ENCODE peak calls at places on chromosomes 3 and 15, in ten cellular contexts. One of them, this sample, is unnamed.
A peak's percentile ranks its signal among the peaks of the same experiment; 100 is the strongest.

GRCh38 chr15:63156708-63157065 is 590 bp downstream of the RPS27L start:
- DNase-seq in HS-5: no peak
- DNase-seq in neural progenitor cell: peak; percentile 45
- DNase-seq in T-helper 2 cell: peak; percentile 4
- DNase-seq in NCI-H460: peak; percentile 13
- DNase-seq in AG04449: no peak
- DNase-seq in A172: peak; percentile 49
- DNase-seq in astrocyte of the spinal cord: peak; percentile 48
- DNase-seq in thoracic aorta: no peak
- DNase-seq in iris pigment epithelial cell: peak; percentile 68
- DNase-seq in this sample: no peak

GRCh38 chr3:186882881-186883685 is 40.6 kb downstream of the ADIPOQ start:
- DNase-seq in AG04449: peak; percentile 33
- DNase-seq in T-helper 2 cell: no peak
- DNase-seq in iris pigment epithelial cell: peak; percentile 89
- DNase-seq in neural progenitor cell: no peak
- DNase-seq in thoracic aorta: no peak
- DNase-seq in HS-5: peak; percentile 80
- DNase-seq in NCI-H460: peak; percentile 67
- DNase-seq in A172: peak; percentile 94
- DNase-seq in astrocyte of the spinal cord: peak; percentile 72
- DNase-seq in this sample: no peak

GRCh38 chr15:29377141-29377540 is 107.5 kb upstream of the NSMCE3 start:
- DNase-seq in iris pigment epithelial cell: no peak
- DNase-seq in NCI-H460: no peak
- DNase-seq in thoracic aorta: no peak
- DNase-seq in A172: no peak
- DNase-seq in HS-5: no peak
- DNase-seq in T-helper 2 cell: no peak
- DNase-seq in AG04449: no peak
- DNase-seq in neural progenitor cell: no peak
- DNase-seq in astrocyte of the spinal cord: no peak
- DNase-seq in this sample: no peak

GRCh38 chr15:58980351-58980939 is 7.0 kb upstream of the RNF111 start:
- DNase-seq in iris pigment epithelial cell: peak; percentile 45
- DNase-seq in thoracic aorta: no peak
- DNase-seq in NCI-H460: peak; percentile 27
- DNase-seq in AG04449: no peak
- DNase-seq in T-helper 2 cell: no peak
- DNase-seq in HS-5: no peak
- DNase-seq in neural progenitor cell: peak; percentile 14
- DNase-seq in A172: peak; percentile 12
- DNase-seq in astrocyte of the spinal cord: peak; percentile 59
- DNase-seq in this sample: peak; percentile 35

GRCh38 chr3:21894459-21895083 is 143.6 kb upstream of the ZNF385D start:
- DNase-seq in A172: no peak
- DNase-seq in HS-5: peak; percentile 11
- DNase-seq in T-helper 2 cell: no peak
- DNase-seq in iris pigment epithelial cell: peak; percentile 35
- DNase-seq in NCI-H460: peak; percentile 6
- DNase-seq in astrocyte of the spinal cord: peak; percentile 59
- DNase-seq in AG04449: no peak
- DNase-seq in thoracic aorta: no peak
- DNase-seq in neural progenitor cell: peak; percentile 20
- DNase-seq in this sample: peak; percentile 35

GRCh38 chr3:72205297-72205696 is 420.3 kb upstream of the PROK2 start:
- DNase-seq in A172: no peak
- DNase-seq in astrocyte of the spinal cord: no peak
- DNase-seq in iris pigment epithelial cell: no peak
- DNase-seq in NCI-H460: no peak
- DNase-seq in neural progenitor cell: no peak
- DNase-seq in T-helper 2 cell: no peak
- DNase-seq in AG04449: no peak
- DNase-seq in HS-5: no peak
- DNase-seq in thoracic aorta: no peak
- DNase-seq in this sample: no peak

GRCh38 chr3:196193738-196194541 is 17.3 kb downstream of the ZDHHC19 start:
- DNase-seq in neural progenitor cell: no peak
- DNase-seq in AG04449: no peak
- DNase-seq in astrocyte of the spinal cord: no peak
- DNase-seq in A172: no peak
- DNase-seq in thoracic aorta: no peak
- DNase-seq in T-helper 2 cell: no peak
- DNase-seq in iris pigment epithelial cell: no peak
- DNase-seq in HS-5: no peak
- DNase-seq in NCI-H460: no peak
- DNase-seq in this sample: no peak

GRCh38 chr3:109563149-109563548 is 225.8 kb upstream of the DPPA4 start:
- DNase-seq in AG04449: no peak
- DNase-seq in thoracic aorta: no peak
- DNase-seq in T-helper 2 cell: no peak
- DNase-seq in HS-5: no peak
- DNase-seq in NCI-H460: no peak
- DNase-seq in astrocyte of the spinal cord: no peak
- DNase-seq in A172: no peak
- DNase-seq in iris pigment epithelial cell: no peak
- DNase-seq in neural progenitor cell: no peak
- DNase-seq in this sample: no peak

GRCh38 chr15:90594297-90594696 is 64.6 kb downstream of the CRTC3 start:
- DNase-seq in astrocyte of the spinal cord: no peak
- DNase-seq in iris pigment epithelial cell: no peak
- DNase-seq in AG04449: no peak
- DNase-seq in NCI-H460: peak; percentile 95
- DNase-seq in T-helper 2 cell: peak; percentile 70
- DNase-seq in HS-5: no peak
- DNase-seq in A172: peak; percentile 11
- DNase-seq in neural progenitor cell: no peak
- DNase-seq in thoracic aorta: peak; percentile 93
- DNase-seq in this sample: no peak

GRCh38 chr15:52642386-52643361 is 36.5 kb downstream of the ATOSA start:
- DNase-seq in thoracic aorta: no peak
- DNase-seq in NCI-H460: no peak
- DNase-seq in T-helper 2 cell: no peak
- DNase-seq in A172: peak; percentile 55
- DNase-seq in iris pigment epithelial cell: peak; percentile 72
- DNase-seq in HS-5: peak; percentile 54
- DNase-seq in astrocyte of the spinal cord: peak; percentile 80
- DNase-seq in AG04449: peak; percentile 57
- DNase-seq in neural progenitor cell: no peak
- DNase-seq in this sample: peak; percentile 73

GRCh38 chr3:113241292-113242033 is 30.1 kb downstream of the BOC start:
- DNase-seq in AG04449: no peak
- DNase-seq in iris pigment epithelial cell: peak; percentile 19
- DNase-seq in thoracic aorta: no peak
- DNase-seq in T-helper 2 cell: no peak
- DNase-seq in A172: peak; percentile 65
- DNase-seq in HS-5: no peak
- DNase-seq in astrocyte of the spinal cord: peak; percentile 73
- DNase-seq in neural progenitor cell: peak; percentile 75
- DNase-seq in NCI-H460: no peak
- DNase-seq in this sample: no peak

GRCh38 chr3:195004512-195005250 is 266.3 kb downstream of the XXYLT1 start:
- DNase-seq in NCI-H460: no peak
- DNase-seq in A172: no peak
- DNase-seq in neural progenitor cell: no peak
- DNase-seq in T-helper 2 cell: no peak
- DNase-seq in iris pigment epithelial cell: no peak
- DNase-seq in HS-5: no peak
- DNase-seq in AG04449: no peak
- DNase-seq in astrocyte of the spinal cord: no peak
- DNase-seq in thoracic aorta: no peak
- DNase-seq in this sample: no peak

GRCh38 chr15:72998226-72998625 is 54.0 kb upstream of the NEO1 start:
- DNase-seq in HS-5: no peak
- DNase-seq in A172: no peak
- DNase-seq in neural progenitor cell: no peak
- DNase-seq in AG04449: no peak
- DNase-seq in iris pigment epithelial cell: no peak
- DNase-seq in T-helper 2 cell: no peak
- DNase-seq in NCI-H460: no peak
- DNase-seq in thoracic aorta: no peak
- DNase-seq in astrocyte of the spinal cord: no peak
- DNase-seq in this sample: no peak

GRCh38 chr3:195246608-195247007 is 24.4 kb downstream of the XXYLT1 start:
- DNase-seq in A172: no peak
- DNase-seq in iris pigment epithelial cell: no peak
- DNase-seq in AG04449: no peak
- DNase-seq in NCI-H460: no peak
- DNase-seq in T-helper 2 cell: no peak
- DNase-seq in HS-5: no peak
- DNase-seq in neural progenitor cell: no peak
- DNase-seq in thoracic aorta: no peak
- DNase-seq in astrocyte of the spinal cord: no peak
- DNase-seq in this sample: no peak

GRCh38 chr15:40785158-40785557 is 15.4 kb downstream of the C15orf62 start:
- DNase-seq in T-helper 2 cell: no peak
- DNase-seq in thoracic aorta: no peak
- DNase-seq in neural progenitor cell: no peak
- DNase-seq in HS-5: no peak
- DNase-seq in A172: no peak
- DNase-seq in NCI-H460: no peak
- DNase-seq in AG04449: no peak
- DNase-seq in astrocyte of the spinal cord: no peak
- DNase-seq in iris pigment epithelial cell: no peak
- DNase-seq in this sample: no peak

GRCh38 chr3:63961891-63962290 is 49.7 kb upstream of the SCAANT1 start:
- DNase-seq in A172: peak; percentile 60
- DNase-seq in HS-5: peak; percentile 23
- DNase-seq in astrocyte of the spinal cord: peak; percentile 56
- DNase-seq in neural progenitor cell: no peak
- DNase-seq in AG04449: no peak
- DNase-seq in NCI-H460: peak; percentile 24
- DNase-seq in T-helper 2 cell: no peak
- DNase-seq in iris pigment epithelial cell: peak; percentile 68
- DNase-seq in thoracic aorta: no peak
- DNase-seq in this sample: no peak

GRCh38 chr3:78887029-78887428 is 880.8 kb downstream of the ROBO1 start:
- DNase-seq in iris pigment epithelial cell: peak; percentile 88
- DNase-seq in A172: peak; percentile 37
- DNase-seq in astrocyte of the spinal cord: peak; percentile 69
- DNase-seq in T-helper 2 cell: no peak
- DNase-seq in thoracic aorta: no peak
- DNase-seq in neural progenitor cell: no peak
- DNase-seq in HS-5: peak; percentile 24
- DNase-seq in AG04449: no peak
- DNase-seq in NCI-H460: no peak
- DNase-seq in this sample: no peak

GRCh38 chr15:64052925-64053491 is 6.7 kb upstream of the DAPK2 start:
- DNase-seq in AG04449: no peak
- DNase-seq in iris pigment epithelial cell: no peak
- DNase-seq in astrocyte of the spinal cord: no peak
- DNase-seq in NCI-H460: no peak
- DNase-seq in thoracic aorta: no peak
- DNase-seq in T-helper 2 cell: no peak
- DNase-seq in HS-5: no peak
- DNase-seq in A172: no peak
- DNase-seq in neural progenitor cell: no peak
- DNase-seq in this sample: no peak

GRCh38 chr3:152073267-152073666 is 195.5 kb upstream of the MBNL1 start:
- DNase-seq in NCI-H460: peak; percentile 8
- DNase-seq in neural progenitor cell: no peak
- DNase-seq in AG04449: no peak
- DNase-seq in T-helper 2 cell: no peak
- DNase-seq in A172: peak; percentile 53
- DNase-seq in iris pigment epithelial cell: peak; percentile 39
- DNase-seq in astrocyte of the spinal cord: peak; percentile 31
- DNase-seq in thoracic aorta: no peak
- DNase-seq in HS-5: peak; percentile 8
- DNase-seq in this sample: no peak

GRCh38 chr3:155981669-155982068 is 111.2 kb downstream of the GMPS start:
- DNase-seq in thoracic aorta: no peak
- DNase-seq in HS-5: no peak
- DNase-seq in T-helper 2 cell: no peak
- DNase-seq in astrocyte of the spinal cord: no peak
- DNase-seq in AG04449: no peak
- DNase-seq in neural progenitor cell: no peak
- DNase-seq in iris pigment epithelial cell: peak; percentile 22
- DNase-seq in A172: no peak
- DNase-seq in NCI-H460: no peak
- DNase-seq in this sample: no peak

GRCh38 chr3:49759226-49759625 is 27.1 kb downstream of the IP6K1 start:
- DNase-seq in iris pigment epithelial cell: no peak
- DNase-seq in neural progenitor cell: no peak
- DNase-seq in AG04449: no peak
- DNase-seq in astrocyte of the spinal cord: no peak
- DNase-seq in T-helper 2 cell: no peak
- DNase-seq in thoracic aorta: no peak
- DNase-seq in NCI-H460: no peak
- DNase-seq in HS-5: no peak
- DNase-seq in A172: no peak
- DNase-seq in this sample: no peak

GRCh38 chr3:17749705-17750293 is 7.4 kb upstream of the TBC1D5 start:
- DNase-seq in T-helper 2 cell: no peak
- DNase-seq in A172: no peak
- DNase-seq in astrocyte of the spinal cord: no peak
- DNase-seq in NCI-H460: no peak
- DNase-seq in neural progenitor cell: no peak
- DNase-seq in thoracic aorta: no peak
- DNase-seq in HS-5: no peak
- DNase-seq in AG04449: no peak
- DNase-seq in iris pigment epithelial cell: no peak
- DNase-seq in this sample: no peak

GRCh38 chr3:13416002-13416793 is 3.9 kb downstream of the NUP210 start:
- DNase-seq in NCI-H460: no peak
- DNase-seq in iris pigment epithelial cell: no peak
- DNase-seq in AG04449: no peak
- DNase-seq in neural progenitor cell: peak; percentile 41
- DNase-seq in T-helper 2 cell: no peak
- DNase-seq in HS-5: no peak
- DNase-seq in thoracic aorta: no peak
- DNase-seq in astrocyte of the spinal cord: no peak
- DNase-seq in A172: no peak
- DNase-seq in this sample: no peak

This sample was measured in astrocyte of the cerebellum.